ENCODE peak calls at places on chromosome 13, in four cellular contexts. P is activated T-helper 1 cell treated with anti-CD3 and anti-CD28 coated beads, Interleukin-12 subunit alpha, Interleukin-12 subunit beta, Interleukin-2, Interleukin-4 antibody, amounts not matched to agents 30 ng/mL and 10 ng/mL and 1 ng/mL, durations not matched to agents 14 hours and 24 hours and 36 hours; W is activated CD4-positive, alpha-beta T cell treated with anti-CD3 and anti-CD28 coated beads for 24 hours; F is head of caudate nucleus. Z is an unnamed sample.
A peak's percentile ranks its signal among the peaks of the same experiment; 100 is the strongest.

GRCh38 chr13:27964741-27965323 is 4.3 kb downstream of the CDX2 start:
- DNase-seq in W (no peak), F (no peak), P (no peak), Z (no peak)

GRCh38 chr13:113121928-113122420 is 625 bp upstream of the F10 start:
- DNase-seq in P (no peak), W (no peak), F (no peak), Z (peak; percentile 66)

GRCh38 chr13:68927387-68928026 is 1180.1 kb upstream of the ATXN8OS start:
- DNase-seq in W (no peak), P (no peak), F (no peak), Z (peak; percentile 16)

GRCh38 chr13:59374720-59375119 is 789.0 kb downstream of the DIAPH3 start:
- DNase-seq in F (no peak), W (no peak), P (no peak), Z (no peak)

GRCh38 chr13:30002577-30002976 is 152.2 kb upstream of the UBL3 start:
- DNase-seq in F (no peak), W (no peak), P (no peak), Z (no peak)

GRCh38 chr13:90760639-90761038 is 586.8 kb upstream of the MIR17HG start:
- DNase-seq in P (no peak), W (no peak), F (no peak), Z (no peak)

GRCh38 chr13:52127378-52127777 is 1.5 kb downstream of the NEK5 start:
- DNase-seq in F (no peak), P (no peak), W (no peak), Z (no peak)

GRCh38 chr13:28710161-28710560 is 8.6 kb downstream of the SLC46A3 start:
- DNase-seq in F (no peak), P (no peak), W (no peak), Z (no peak)

GRCh38 chr13:32150794-32151193 is 119.2 kb downstream of the FRY start:
- DNase-seq in F (no peak), W (no peak), P (no peak), Z (no peak)

GRCh38 chr13:79972066-79972569 is 368.8 kb downstream of the SPRY2 start:
- DNase-seq in W (no peak), F (no peak), P (no peak), Z (no peak)

GRCh38 chr13:41941174-41941573 is 19.7 kb downstream of the VWA8 start:
- DNase-seq in P (no peak), W (no peak), F (no peak), Z (no peak)

GRCh38 chr13:72379581-72379980 is 347.8 kb downstream of the MZT1 start:
- DNase-seq in F (no peak), W (no peak), P (no peak), Z (no peak)

GRCh38 chr13:31742102-31742695 is 2.9 kb downstream of the RXFP2 start:
- DNase-seq in F (peak; percentile 55), P (peak; percentile 45), W (peak; percentile 46), Z (peak; percentile 65)

GRCh38 chr13:77752512-77753069 is 55.1 kb downstream of the SLAIN1 start:
- DNase-seq in P (no peak), W (no peak), F (no peak), Z (no peak)

GRCh38 chr13:80084086-80084676 is 256.7 kb downstream of the SPRY2 start:
- DNase-seq in F (no peak), W (no peak), P (no peak), Z (no peak)

GRCh38 chr13:32284927-32285632 is 30.1 kb downstream of the ZAR1L start:
- DNase-seq in W (no peak), F (no peak), P (no peak), Z (no peak)

GRCh38 chr13:68996671-68997030 is 1111.0 kb upstream of the ATXN8OS start:
- DNase-seq in F (no peak), P (no peak), W (no peak), Z (no peak)

GRCh38 chr13:26420282-26420960 is 137.1 kb upstream of the WASF3 start:
- DNase-seq in F (no peak), P (no peak), W (no peak), Z (no peak)

GRCh38 chr13:109381546-109382180 is 404.7 kb downstream of the IRS2 start:
- DNase-seq in P (no peak), W (no peak), F (no peak), Z (no peak)

GRCh38 chr13:44816701-44817684 is 172.3 kb downstream of the NUFIP1 start:
- DNase-seq in P (no peak), F (no peak), W (no peak), Z (no peak)

GRCh38 chr13:101714195-101714594 is 261.7 kb downstream of the ITGBL1 start:
- DNase-seq in F (no peak), W (no peak), P (no peak), Z (no peak)

GRCh38 chr13:38804536-38804935 is 117.7 kb downstream of the FREM2 start:
- DNase-seq in W (no peak), F (no peak), P (no peak), Z (no peak)

GRCh38 chr13:110353339-110353977 is 46.4 kb downstream of the COL4A2 start:
- DNase-seq in P (no peak), F (no peak), W (no peak), Z (no peak)

GRCh38 chr13:46530084-46530935 is 22.7 kb upstream of the LRCH1 start:
- DNase-seq in W (no peak), F (no peak), P (no peak), Z (no peak)

GRCh38 chr13:88031980-88032562 is 360.9 kb downstream of the SLITRK5 start:
- DNase-seq in P (no peak), W (no peak), F (no peak), Z (no peak)

GRCh38 chr13:26759907-26760834 is at the start of gene GPR12:
- DNase-seq in W (no peak), P (no peak), F (peak; percentile 16), Z (peak; percentile 88)

GRCh38 chr13:64723735-64724134 is 2506.4 kb downstream of the PCDH9 start:
- DNase-seq in P (no peak), F (no peak), W (no peak), Z (no peak)